ENCODE peak calls at places on chromosomes 16 and 17, in nine cellular contexts. One of them, this sample, is unnamed.

GRCh38 chr17:69864531-69864930 is 210.5 kb upstream of the KCNJ16 start:
- DNase-seq in neuronal stem cell: no peak
- DNase-seq in fibroblast of lung: peak
- DNase-seq in CD8-positive, alpha-beta T cell: no peak
- DNase-seq in psoas muscle: no peak
- DNase-seq in neural progenitor cell: no peak
- DNase-seq in mammary epithelial cell: no peak
- DNase-seq in caudate nucleus: no peak
- DNase-seq in transverse colon: no peak
- DNase-seq in this sample: no peak

GRCh38 chr17:27575912-27576252 is 55.1 kb upstream of the LGALS9 start:
- DNase-seq in CD8-positive, alpha-beta T cell: no peak
- DNase-seq in neuronal stem cell: no peak
- DNase-seq in neural progenitor cell: no peak
- DNase-seq in mammary epithelial cell: no peak
- DNase-seq in fibroblast of lung: no peak
- DNase-seq in transverse colon: no peak
- DNase-seq in psoas muscle: no peak
- DNase-seq in caudate nucleus: no peak
- DNase-seq in this sample: no peak

GRCh38 chr16:14020141-14020540 is 51.0 kb upstream of the MRTFB start:
- DNase-seq in neural progenitor cell: no peak
- DNase-seq in mammary epithelial cell: no peak
- DNase-seq in neuronal stem cell: no peak
- DNase-seq in caudate nucleus: no peak
- DNase-seq in psoas muscle: no peak
- DNase-seq in CD8-positive, alpha-beta T cell: no peak
- DNase-seq in transverse colon: no peak
- DNase-seq in fibroblast of lung: no peak
- DNase-seq in this sample: no peak

GRCh38 chr16:19583665-19584300 is 28.3 kb downstream of the VPS35L start:
- DNase-seq in neuronal stem cell: peak
- DNase-seq in psoas muscle: no peak
- DNase-seq in transverse colon: peak
- DNase-seq in mammary epithelial cell: peak
- DNase-seq in caudate nucleus: no peak
- DNase-seq in neural progenitor cell: peak
- DNase-seq in CD8-positive, alpha-beta T cell: no peak
- DNase-seq in fibroblast of lung: peak
- DNase-seq in this sample: no peak

GRCh38 chr16:27779719-27780161 is 229.8 kb downstream of the KATNIP start:
- DNase-seq in CD8-positive, alpha-beta T cell: no peak
- DNase-seq in neuronal stem cell: peak
- DNase-seq in neural progenitor cell: peak
- DNase-seq in psoas muscle: no peak
- DNase-seq in mammary epithelial cell: peak
- DNase-seq in caudate nucleus: peak
- DNase-seq in transverse colon: no peak
- DNase-seq in fibroblast of lung: peak
- DNase-seq in this sample: no peak

GRCh38 chr17:32551186-32551955 is 64.6 kb downstream of the CDK5R1 start:
- DNase-seq in mammary epithelial cell: peak
- DNase-seq in transverse colon: no peak
- DNase-seq in neural progenitor cell: no peak
- DNase-seq in fibroblast of lung: peak
- DNase-seq in neuronal stem cell: no peak
- DNase-seq in psoas muscle: no peak
- DNase-seq in CD8-positive, alpha-beta T cell: no peak
- DNase-seq in caudate nucleus: no peak
- DNase-seq in this sample: no peak

GRCh38 chr16:47143329-47143676 is 442 bp downstream of the NETO2 start:
- DNase-seq in neuronal stem cell: peak
- DNase-seq in transverse colon: peak
- DNase-seq in fibroblast of lung: peak
- DNase-seq in mammary epithelial cell: peak
- DNase-seq in neural progenitor cell: peak
- DNase-seq in CD8-positive, alpha-beta T cell: peak
- DNase-seq in psoas muscle: no peak
- DNase-seq in caudate nucleus: peak
- DNase-seq in this sample: no peak

GRCh38 chr17:2883544-2884203 is 87.4 kb downstream of the RAP1GAP2 start:
- DNase-seq in caudate nucleus: no peak
- DNase-seq in fibroblast of lung: peak
- DNase-seq in neural progenitor cell: no peak
- DNase-seq in mammary epithelial cell: peak
- DNase-seq in transverse colon: no peak
- DNase-seq in neuronal stem cell: no peak
- DNase-seq in CD8-positive, alpha-beta T cell: no peak
- DNase-seq in psoas muscle: no peak
- DNase-seq in this sample: no peak

GRCh38 chr17:36848008-36848902 is 89.0 kb upstream of the LHX1 start:
- DNase-seq in neuronal stem cell: no peak
- DNase-seq in neural progenitor cell: no peak
- DNase-seq in CD8-positive, alpha-beta T cell: no peak
- DNase-seq in fibroblast of lung: no peak
- DNase-seq in transverse colon: no peak
- DNase-seq in caudate nucleus: no peak
- DNase-seq in mammary epithelial cell: no peak
- DNase-seq in psoas muscle: no peak
- DNase-seq in this sample: no peak

DNA sequence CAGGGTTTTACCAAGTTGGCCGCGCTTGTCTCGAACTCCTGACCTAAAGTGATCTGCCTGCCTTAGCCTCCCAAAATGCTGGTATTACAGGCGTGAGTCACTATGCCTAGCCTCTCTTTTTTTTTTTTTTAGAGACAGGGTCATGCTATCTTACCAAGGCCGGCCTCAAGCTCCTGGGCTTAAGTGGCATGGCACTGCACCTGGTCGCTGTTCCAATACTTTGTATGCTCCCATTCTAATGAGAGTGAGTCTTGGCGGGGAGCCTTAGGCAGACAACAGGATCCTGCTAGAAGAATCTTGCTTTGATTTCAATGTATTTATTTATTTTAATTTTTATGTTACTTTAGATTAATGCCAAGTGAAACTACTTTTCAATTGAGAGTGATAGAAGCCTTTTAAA is 21.9 kb downstream of the TOM1L2 start:
- DNase-seq in CD8-positive, alpha-beta T cell: no peak
- DNase-seq in caudate nucleus: no peak
- DNase-seq in psoas muscle: no peak
- DNase-seq in neuronal stem cell: no peak
- DNase-seq in mammary epithelial cell: no peak
- DNase-seq in transverse colon: no peak
- DNase-seq in neural progenitor cell: no peak
- DNase-seq in fibroblast of lung: no peak
- DNase-seq in this sample: no peak
- H3K27ac ChIP-seq in CD8-positive, alpha-beta T cell: no peak
- H3K27ac ChIP-seq in caudate nucleus: no peak
- H3K27ac ChIP-seq in psoas muscle: no peak
- H3K27ac ChIP-seq in neuronal stem cell: no peak
- H3K27ac ChIP-seq in mammary epithelial cell: peak
- H3K27ac ChIP-seq in transverse colon: no peak
- H3K27ac ChIP-seq in neural progenitor cell: no peak
- H3K27ac ChIP-seq in fibroblast of lung: no peak
- H3K27ac ChIP-seq in this sample: no peak

DNA sequence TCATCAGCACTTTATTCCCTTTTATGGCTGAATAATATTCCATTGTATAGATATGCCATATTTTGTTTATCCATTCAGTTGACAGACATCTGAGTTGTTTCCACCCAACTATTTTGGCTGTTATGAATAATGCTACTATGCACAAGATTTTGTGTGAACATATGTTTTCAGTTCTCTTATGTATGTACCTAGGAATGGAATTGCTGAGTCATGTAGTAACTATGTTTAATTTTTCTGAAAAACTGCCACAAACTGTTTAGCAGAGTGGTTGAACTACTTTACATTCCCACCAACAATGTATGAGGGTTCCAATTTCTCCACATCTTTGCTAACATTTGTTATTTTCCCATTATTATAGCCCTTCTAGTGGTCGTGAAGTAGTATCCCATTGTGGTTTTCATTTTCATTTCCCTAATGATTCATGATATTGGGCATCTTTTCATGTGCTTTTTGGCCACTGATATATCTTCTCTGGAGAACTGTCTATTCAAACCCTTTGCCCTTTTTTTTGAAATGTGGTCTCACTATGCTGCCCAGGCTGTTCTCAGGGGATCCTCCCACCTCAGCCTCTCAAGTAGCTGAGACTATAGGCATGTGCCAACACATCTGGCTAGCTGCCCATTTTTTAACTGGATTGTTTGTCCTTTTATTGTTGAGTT is 26.3 kb downstream of the SMURF2 start:
- DNase-seq in psoas muscle: no peak
- DNase-seq in transverse colon: no peak
- DNase-seq in neural progenitor cell: no peak
- DNase-seq in neuronal stem cell: no peak
- DNase-seq in fibroblast of lung: peak
- DNase-seq in mammary epithelial cell: peak
- DNase-seq in CD8-positive, alpha-beta T cell: no peak
- DNase-seq in caudate nucleus: no peak
- DNase-seq in this sample: no peak
- H3K27ac ChIP-seq in psoas muscle: no peak
- H3K27ac ChIP-seq in transverse colon: no peak
- H3K27ac ChIP-seq in neural progenitor cell: no peak
- H3K27ac ChIP-seq in neuronal stem cell: no peak
- H3K27ac ChIP-seq in fibroblast of lung: peak
- H3K27ac ChIP-seq in mammary epithelial cell: peak
- H3K27ac ChIP-seq in CD8-positive, alpha-beta T cell: no peak
- H3K27ac ChIP-seq in caudate nucleus: no peak
- H3K27ac ChIP-seq in this sample: no peak

GRCh38 chr17:17830740-17831207 is 6.0 kb downstream of the SREBF1 start:
- DNase-seq in neuronal stem cell: no peak
- DNase-seq in mammary epithelial cell: no peak
- DNase-seq in transverse colon: peak
- DNase-seq in CD8-positive, alpha-beta T cell: no peak
- DNase-seq in neural progenitor cell: no peak
- DNase-seq in psoas muscle: peak
- DNase-seq in fibroblast of lung: no peak
- DNase-seq in caudate nucleus: no peak
- DNase-seq in this sample: no peak
- H3K27ac ChIP-seq in neuronal stem cell: no peak
- H3K27ac ChIP-seq in mammary epithelial cell: no peak
- H3K27ac ChIP-seq in transverse colon: peak
- H3K27ac ChIP-seq in CD8-positive, alpha-beta T cell: no peak
- H3K27ac ChIP-seq in neural progenitor cell: no peak
- H3K27ac ChIP-seq in psoas muscle: peak
- H3K27ac ChIP-seq in fibroblast of lung: no peak
- H3K27ac ChIP-seq in caudate nucleus: peak
- H3K27ac ChIP-seq in this sample: no peak

DNA sequence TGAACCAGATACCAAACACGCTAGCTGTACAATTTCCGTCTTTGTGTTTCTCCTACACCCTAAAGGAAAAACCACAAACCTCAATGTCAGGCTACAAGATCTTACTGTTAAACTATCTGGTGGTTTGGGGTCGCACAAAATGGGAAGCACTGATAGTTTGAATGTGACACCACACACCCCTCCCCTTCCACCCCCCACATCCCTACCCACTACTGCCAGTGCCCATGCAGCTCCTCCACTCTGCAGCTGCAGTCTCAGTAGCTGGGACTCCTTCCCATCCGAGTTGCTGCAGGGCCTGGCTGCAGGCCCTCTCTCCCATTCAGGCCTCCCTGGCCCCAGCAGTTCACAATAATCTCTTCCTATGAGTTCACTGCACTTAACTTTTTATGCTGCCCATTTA is 18.4 kb downstream of the TRAP1 start:
- DNase-seq in neuronal stem cell: no peak
- DNase-seq in CD8-positive, alpha-beta T cell: no peak
- DNase-seq in psoas muscle: peak
- DNase-seq in transverse colon: no peak
- DNase-seq in caudate nucleus: no peak
- DNase-seq in neural progenitor cell: no peak
- DNase-seq in fibroblast of lung: no peak
- DNase-seq in mammary epithelial cell: no peak
- DNase-seq in this sample: peak
- H3K27ac ChIP-seq in neuronal stem cell: no peak
- H3K27ac ChIP-seq in CD8-positive, alpha-beta T cell: no peak
- H3K27ac ChIP-seq in psoas muscle: no peak
- H3K27ac ChIP-seq in transverse colon: no peak
- H3K27ac ChIP-seq in caudate nucleus: no peak
- H3K27ac ChIP-seq in neural progenitor cell: no peak
- H3K27ac ChIP-seq in fibroblast of lung: no peak
- H3K27ac ChIP-seq in mammary epithelial cell: no peak
- H3K27ac ChIP-seq in this sample: no peak